ENCODE peak calls at places on chromosomes 6 and 20, in four cellular contexts. K is HCT116, O is mammary epithelial cell, A is PC-3. C is an unnamed sample.

GRCh38 chr6:1013656-1014430 is 298.1 kb upstream of the FOXQ1 start:
- DNase-seq in K (no peak), O (no peak), A (no peak), C (no peak)

GRCh38 chr6:52369234-52369633 is 7.3 kb downstream of the PAQR8 start:
- DNase-seq in K (no peak), O (no peak), A (no peak), C (no peak)

GRCh38 chr20:43284481-43284880 is 94.8 kb upstream of the PTPRT start:
- DNase-seq in K (no peak), O (no peak), A (no peak), C (no peak)

GRCh38 chr6:87700729-87701675 is 1.0 kb downstream of the AKIRIN2 start:
- DNase-seq in K (no peak), O (peak; percentile 79), A (peak; percentile 83), C (no peak)

GRCh38 chr20:58569211-58570125 is 54.3 kb upstream of the APCDD1L start:
- DNase-seq in K (no peak), O (no peak), A (no peak), C (no peak)

GRCh38 chr20:25049261-25050060 is 8.5 kb downstream of the ACSS1 start:
- DNase-seq in K (no peak), O (no peak), A (no peak), C (no peak)

GRCh38 chr6:80733645-80734044 is 627.2 kb downstream of the BCKDHB start:
- DNase-seq in K (no peak), O (no peak), A (no peak), C (no peak)

GRCh38 chr20:60228255-60228654 is 270.0 kb downstream of the CDH26 start:
- DNase-seq in K (no peak), O (peak; percentile 20), A (no peak), C (no peak)

GRCh38 chr6:12196326-12196936 is 93.7 kb upstream of the EDN1 start:
- DNase-seq in K (no peak), O (peak; percentile 11), A (peak; percentile 57), C (no peak)

GRCh38 chr6:3237761-3238662 is 10.6 kb upstream of the TUBB2B start:
- DNase-seq in K (no peak), O (no peak), A (no peak), C (no peak)

GRCh38 chr6:8082954-8083858 is 19.0 kb upstream of the BLOC1S5 start:
- DNase-seq in K (peak; percentile 64), O (peak; percentile 88), A (peak; percentile 94), C (no peak)

GRCh38 chr6:2665169-2666070 is 85.3 kb downstream of the MYLK4 start:
- DNase-seq in K (no peak), O (peak; percentile 57), A (no peak), C (peak; percentile 48)

GRCh38 chr6:100088009-100088408 is 94.0 kb upstream of the MCHR2 start:
- DNase-seq in K (peak; percentile 22), O (peak; percentile 28), A (peak; percentile 71), C (peak; percentile 67)

GRCh38 chr6:87501809-87502572 is 29.2 kb downstream of the SLC35A1 start:
- DNase-seq in K (no peak), O (no peak), A (no peak), C (no peak)

GRCh38 chr6:29332676-29333075 is 31.2 kb downstream of the OR14J1 start:
- DNase-seq in K (no peak), O (no peak), A (no peak), C (no peak)

GRCh38 chr20:53547664-53548239 is 45.9 kb downstream of the ZNF217 start:
- DNase-seq in K (peak; percentile 42), O (peak; percentile 41), A (peak; percentile 95), C (peak; percentile 86)

GRCh38 chr20:36528176-36528874 is 13.0 kb upstream of the MYL9 start:
- DNase-seq in K (no peak), O (no peak), A (no peak), C (peak; percentile 25)

GRCh38 chr6:112305795-112306194 is 41.3 kb upstream of the RFPL4B start:
- DNase-seq in K (no peak), O (no peak), A (peak; percentile 44), C (no peak)

GRCh38 chr6:125662301-125662700 is 87.1 kb upstream of the HEY2 start:
- DNase-seq in K (no peak), O (no peak), A (no peak), C (no peak)

GRCh38 chr20:47300071-47300470 is 56.4 kb downstream of the ZMYND8 start:
- DNase-seq in K (no peak), O (no peak), A (no peak), C (peak; percentile 77)

GRCh38 chr20:3248167-3248992 is 9.4 kb upstream of the SLC4A11 start:
- DNase-seq in K (no peak), O (no peak), A (no peak), C (peak; percentile 80)

GRCh38 chr20:34437330-34437986 is 74.4 kb downstream of the ITCH start:
- DNase-seq in K (no peak), O (no peak), A (no peak), C (peak; percentile 55)

GRCh38 chr6:17086469-17086868 is 15.4 kb upstream of the STMND1 start:
- DNase-seq in K (peak; percentile 75), O (peak; percentile 59), A (peak; percentile 93), C (peak; percentile 79)

GRCh38 chr6:63643862-63644261 is 8.3 kb downstream of the PHF3 start:
- DNase-seq in K (no peak), O (no peak), A (no peak), C (no peak)

GRCh38 chr6:18213439-18213838 is 50.9 kb downstream of the DEK start:
- DNase-seq in K (no peak), O (no peak), A (no peak), C (no peak)

GRCh38 chr6:26223677-26224546 is 136.7 kb downstream of the HFE start:
- DNase-seq in K (peak; percentile 91), O (peak; percentile 91), A (peak; percentile 93), C (peak; percentile 89)

GRCh38 chr6:17151888-17152287 is 50.0 kb downstream of the STMND1 start:
- DNase-seq in K (no peak), O (no peak), A (no peak), C (no peak)

GRCh38 chr6:170083236-170084051 is 207.4 kb downstream of the DLL1 start:
- DNase-seq in K (no peak), O (no peak), A (no peak), C (peak; percentile 80)

GRCh38 chr20:37907677-37908397 is 4.9 kb downstream of the VSTM2L start:
- DNase-seq in K (no peak), O (peak; percentile 46), A (peak; percentile 93), C (peak; percentile 99)

GRCh38 chr20:50029697-50030428 is 47.1 kb downstream of the SNAI1 start:
- DNase-seq in K (no peak), O (peak; percentile 67), A (peak; percentile 83), C (peak; percentile 97)

GRCh38 chr6:79257381-79258205 is 23.1 kb upstream of the HMGN3 start:
- DNase-seq in K (no peak), O (peak; percentile 58), A (peak; percentile 75), C (no peak)

GRCh38 chr6:72740135-72740534 is 118.3 kb downstream of the KCNQ5 start:
- DNase-seq in K (no peak), O (no peak), A (no peak), C (peak; percentile 62)

GRCh38 chr6:122610690-122611455 is 668 bp downstream of the PKIB start:
- DNase-seq in K (peak; percentile 66), O (peak; percentile 54), A (peak; percentile 69), C (peak; percentile 72)

GRCh38 chr6:16415677-16416076 is 177.3 kb downstream of the GMPR start:
- DNase-seq in K (no peak), O (no peak), A (no peak), C (no peak)

GRCh38 chr6:119594907-119595306 is 245.3 kb upstream of the MAN1A1 start:
- DNase-seq in K (no peak), O (peak; percentile 66), A (peak; percentile 72), C (no peak)

DNA sequence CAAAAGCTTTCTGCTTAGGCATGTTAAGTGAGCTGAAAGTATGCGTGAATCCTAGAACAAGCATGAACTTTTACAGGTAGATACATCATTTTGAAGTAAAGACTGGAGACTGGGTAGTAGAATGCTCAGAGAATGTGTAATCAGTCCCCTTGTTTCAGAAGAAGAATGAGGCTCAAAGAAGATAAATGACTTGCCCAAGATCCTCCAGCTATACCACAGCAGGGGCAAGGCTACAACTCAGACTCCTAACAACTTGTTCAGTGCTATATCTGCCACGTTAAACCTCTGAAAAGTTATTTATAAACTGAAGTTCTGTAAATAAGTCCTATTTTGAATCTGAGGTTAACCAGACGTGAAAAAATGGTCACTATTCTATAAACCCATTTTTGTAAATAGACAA is 2.9 kb downstream of the RIPOR2 start:
- DNase-seq in K (no peak), O (peak; percentile 14), A (no peak), C (no peak)
- H3K4me3 ChIP-seq in K (no peak overlapping the region), O (no peak overlapping the region), A (no peak overlapping the region), C (no peak overlapping the region)

DNA sequence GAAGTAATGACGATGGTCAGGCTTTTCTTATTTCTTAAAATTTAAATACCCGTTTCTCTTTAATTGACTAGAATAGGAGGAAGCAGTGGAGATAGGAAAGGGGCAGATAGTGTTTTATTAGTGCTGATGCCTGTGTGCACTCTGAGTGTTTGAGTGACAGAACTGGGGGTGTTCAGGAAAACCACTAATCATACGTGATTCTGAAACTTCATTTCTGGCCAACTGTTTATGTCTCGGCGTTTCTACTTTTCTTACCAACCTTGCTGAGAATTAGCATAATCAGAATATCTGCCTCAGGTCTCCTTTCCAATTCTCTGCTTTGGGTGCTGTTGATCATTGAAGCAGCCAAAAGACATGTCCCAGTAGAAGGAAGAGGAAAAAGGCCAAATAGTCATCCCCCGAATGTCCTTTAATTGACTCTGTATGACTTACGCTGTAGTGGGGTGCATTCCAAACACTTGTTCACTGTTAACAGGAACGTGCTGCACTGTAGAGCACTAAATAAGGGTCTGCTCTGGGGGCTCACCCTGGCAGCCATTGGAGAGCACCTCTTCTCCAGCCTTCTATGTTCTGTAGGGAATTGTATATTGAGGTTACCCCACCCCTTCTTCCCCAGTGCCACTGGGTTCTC is 152.9 kb downstream of the JARID2 start:
- DNase-seq in K (no peak), O (no peak), A (no peak), C (no peak)
- H4K20me1 ChIP-seq in K (no peaks in the 10 kb centered on the region), O (peaks cover 3% of the 10 kb centered on the region), A (peaks cover 6% of the 10 kb centered on the region), C (peaks cover 27% of the 10 kb centered on the region)

GRCh38 chr6:134746125-134746524 is 203.8 kb downstream of the ALDH8A1 start:
- DNase-seq in K (peak; percentile 3), O (no peak), A (no peak), C (no peak)
- H3K4me3 ChIP-seq in K (no peak overlapping the region), O (no peak overlapping the region), A (no peak overlapping the region), C (no peak overlapping the region)

DNA sequence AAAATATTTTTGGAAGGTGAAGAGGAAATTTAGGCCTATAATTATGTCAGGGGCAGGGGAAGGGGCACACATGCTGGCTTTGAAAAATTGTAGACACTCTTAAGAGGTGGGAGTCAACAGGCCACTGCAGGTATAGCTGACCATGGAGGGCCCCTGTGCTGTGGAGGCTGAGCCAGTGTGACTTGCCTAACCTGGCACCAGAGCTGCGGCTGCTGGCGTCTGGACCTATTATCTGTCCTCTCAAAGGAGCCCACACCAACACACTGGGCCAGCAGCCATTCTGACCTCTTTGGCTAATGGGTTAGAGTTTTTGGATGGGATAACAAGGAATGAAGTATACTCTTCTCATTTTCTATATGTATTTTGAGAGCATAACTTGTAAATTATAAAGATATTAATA is 4.5 kb downstream of the GID8 start:
- DNase-seq in K (no peak), O (no peak), A (no peak), C (peak; percentile 69)
- H4K20me1 ChIP-seq in K (no peaks in the 10 kb centered on the region), O (no peaks in the 10 kb centered on the region), A (peaks cover 21% of the 10 kb centered on the region), C (peaks cover 48% of the 10 kb centered on the region)

GRCh38 chr6:117481926-117482239 is 591 bp upstream of the DCBLD1 start:
- DNase-seq in K (no peak), O (no peak), A (no peak), C (no peak)
- H3K4me3 ChIP-seq in K (peak overlapping the region; percentile 86), O (no peak overlapping the region), A (peak overlapping the region; percentile 62), C (peak overlapping the region; percentile 91)

C was measured in osteoblast.